ENCODE peak calls at places on chromosomes 3 and 15, in ten cellular contexts. X is psoas muscle; Q is neuronal stem cell; Y is GM18507; P is A549; N is stimulated activated naive CD4-positive, alpha-beta T cell; K is thoracic aorta; W is stimulated activated effector memory CD8-positive, alpha-beta T cell treated with anti-CD3 and anti-CD28 coated beads, Interleukin-12 subunit alpha, Interleukin-12 subunit beta, amount 100 ng/mL, for 72 hours; S is amygdala; U is NCI-H1417. O is an unnamed sample.

GRCh38 chr15:38103564-38103963 is 149.1 kb upstream of the SPRED1 start:
- DNase-seq in X (no peak), Q (no peak), Y (no peak), P (no peak), N (no peak), K (no peak), W (no peak), S (no peak), U (no peak), O (no peak)

GRCh38 chr15:62935300-62936081 is 107.1 kb upstream of the TPM1 start:
- DNase-seq in X (no peak), Q (no peak), Y (no peak), P (no peak), N (no peak), K (no peak), W (no peak), S (no peak), U (no peak), O (no peak)

GRCh38 chr3:22475665-22476064 is 724.7 kb upstream of the ZNF385D start:
- DNase-seq in X (no peak), Q (no peak), Y (no peak), P (no peak), N (no peak), K (no peak), W (no peak), S (no peak), U (no peak), O (no peak)

GRCh38 chr3:175726228-175726627 is 867.1 kb downstream of the NAALADL2 start:
- DNase-seq in X (no peak), Q (no peak), Y (no peak), P (no peak), N (no peak), K (no peak), W (no peak), S (no peak), U (no peak), O (no peak)

GRCh38 chr15:71678191-71678590 is 132.2 kb upstream of the NR2E3 start:
- DNase-seq in X (no peak), Q (no peak), Y (no peak), P (no peak), N (no peak), K (no peak), W (peak; percentile 17), S (no peak), U (no peak), O (no peak)

GRCh38 chr15:40106203-40107161 is 2.2 kb downstream of the BMF start:
- DNase-seq in X (peak; percentile 77), Q (no peak), Y (no peak), P (peak; percentile 54), N (no peak), K (no peak), W (no peak), S (peak; percentile 35), U (peak; percentile 31), O (peak; percentile 71)

GRCh38 chr3:10518506-10519150 is 13.2 kb upstream of the ATP2B2 start:
- DNase-seq in X (peak; percentile 79), Q (no peak), Y (no peak), P (no peak), N (no peak), K (no peak), W (no peak), S (no peak), U (no peak), O (no peak)

GRCh38 chr15:100601158-100601557 is 826 bp downstream of the LINS1 start:
- DNase-seq in X (no peak), Q (no peak), Y (no peak), P (no peak), N (peak; percentile 19), K (no peak), W (peak; percentile 61), S (no peak), U (no peak), O (no peak)

GRCh38 chr15:33068531-33068990 is 126.0 kb downstream of the FMN1 start:
- DNase-seq in X (peak; percentile 52), Q (no peak), Y (no peak), P (peak; percentile 64), N (no peak), K (no peak), W (no peak), S (no peak), U (peak; percentile 90), O (no peak)

GRCh38 chr3:29186982-29187718 is 93.7 kb upstream of the RBMS3 start:
- DNase-seq in X (no peak), Q (no peak), Y (no peak), P (peak; percentile 26), N (no peak), K (no peak), W (no peak), S (no peak), U (no peak), O (no peak)

GRCh38 chr15:68298882-68299381 is 21.4 kb downstream of the FEM1B start:
- DNase-seq in X (no peak), Q (no peak), Y (no peak), P (no peak), N (peak; percentile 40), K (no peak), W (no peak), S (no peak), U (no peak), O (no peak)

GRCh38 chr3:126152458-126152857 is 27.9 kb downstream of the ALDH1L1 start:
- DNase-seq in X (no peak), Q (no peak), Y (no peak), P (no peak), N (no peak), K (no peak), W (peak; percentile 38), S (no peak), U (no peak), O (no peak)

GRCh38 chr15:101309436-101310162 is 14.6 kb upstream of the SNRPA1 start:
- DNase-seq in X (no peak), Q (no peak), Y (no peak), P (no peak), N (no peak), K (no peak), W (no peak), S (no peak), U (peak; percentile 76), O (no peak)

GRCh38 chr15:62391565-62392262 is 226.6 kb upstream of the C2CD4B start:
- DNase-seq in X (peak; percentile 86), Q (peak; percentile 29), Y (no peak), P (peak; percentile 55), N (no peak), K (no peak), W (peak; percentile 64), S (no peak), U (peak; percentile 70), O (peak; percentile 67)

GRCh38 chr3:148211725-148212124 is 486.0 kb upstream of the AGTR1 start:
- DNase-seq in X (no peak), Q (no peak), Y (no peak), P (no peak), N (no peak), K (no peak), W (no peak), S (no peak), U (no peak), O (no peak)

GRCh38 chr15:73677146-73677607 is 7.0 kb upstream of the CD276 start:
- DNase-seq in X (peak; percentile 64), Q (peak; percentile 56), Y (no peak), P (peak; percentile 36), N (no peak), K (no peak), W (peak; percentile 68), S (no peak), U (peak; percentile 82), O (peak; percentile 65)

O was measured in left cardiac atrium.